ENCODE peak calls at places on chromosomes 13 and 19, in five cellular contexts. One of them, this sample, is unnamed.

GRCh38 chr13:89061821-89062220 is 1390.7 kb downstream of the SLITRK5 start:
- DNase-seq in IMR-90: no peak
- DNase-seq in tibial artery: no peak
- DNase-seq in A673: no peak
- DNase-seq in heart left ventricle: no peak
- DNase-seq in this sample: no peak

GRCh38 chr13:73532582-73532981 is 473.8 kb downstream of the KLF5 start:
- DNase-seq in IMR-90: no peak
- DNase-seq in tibial artery: no peak
- DNase-seq in A673: no peak
- DNase-seq in heart left ventricle: no peak
- DNase-seq in this sample: no peak

GRCh38 chr19:11693505-11694499 is 44.9 kb downstream of the ZNF823 start:
- DNase-seq in IMR-90: peak
- DNase-seq in tibial artery: no peak
- DNase-seq in A673: peak
- DNase-seq in heart left ventricle: no peak
- DNase-seq in this sample: peak

GRCh38 chr19:12015015-12015752 is 20.3 kb downstream of the ZNF433 start:
- DNase-seq in IMR-90: no peak
- DNase-seq in tibial artery: no peak
- DNase-seq in A673: no peak
- DNase-seq in heart left ventricle: no peak
- DNase-seq in this sample: no peak

GRCh38 chr19:19371056-19371455 is 34.4 kb upstream of the GATAD2A start:
- DNase-seq in IMR-90: no peak
- DNase-seq in tibial artery: no peak
- DNase-seq in A673: no peak
- DNase-seq in heart left ventricle: peak
- DNase-seq in this sample: peak

GRCh38 chr19:574658-575526 is 2.5 kb downstream of the BSG start:
- DNase-seq in IMR-90: peak
- DNase-seq in tibial artery: no peak
- DNase-seq in A673: no peak
- DNase-seq in heart left ventricle: peak
- DNase-seq in this sample: peak

GRCh38 chr13:27962982-27963381 is 6.1 kb downstream of the CDX2 start:
- DNase-seq in IMR-90: no peak
- DNase-seq in tibial artery: no peak
- DNase-seq in A673: no peak
- DNase-seq in heart left ventricle: no peak
- DNase-seq in this sample: no peak

GRCh38 chr13:66574606-66575005 is 655.5 kb downstream of the PCDH9 start:
- DNase-seq in IMR-90: peak
- DNase-seq in tibial artery: no peak
- DNase-seq in A673: no peak
- DNase-seq in heart left ventricle: no peak
- DNase-seq in this sample: no peak

GRCh38 chr19:53810187-53810546 is 13.9 kb downstream of the NLRP12 start:
- DNase-seq in IMR-90: no peak
- DNase-seq in tibial artery: no peak
- DNase-seq in A673: no peak
- DNase-seq in heart left ventricle: no peak
- DNase-seq in this sample: no peak

GRCh38 chr13:51317262-51317661 is 22.2 kb upstream of the SERPINE3 start:
- DNase-seq in IMR-90: peak
- DNase-seq in tibial artery: no peak
- DNase-seq in A673: no peak
- DNase-seq in heart left ventricle: no peak
- DNase-seq in this sample: no peak

GRCh38 chr13:60931858-60932546 is 483.6 kb downstream of the PCDH20 start:
- DNase-seq in IMR-90: no peak
- DNase-seq in tibial artery: no peak
- DNase-seq in A673: no peak
- DNase-seq in heart left ventricle: no peak
- DNase-seq in this sample: peak

GRCh38 chr13:25966086-25966485 is 85.7 kb downstream of the SHISA2 start:
- DNase-seq in IMR-90: no peak
- DNase-seq in tibial artery: no peak
- DNase-seq in A673: no peak
- DNase-seq in heart left ventricle: no peak
- DNase-seq in this sample: no peak

GRCh38 chr19:38070573-38070972 is 153.4 kb downstream of the DPF1 start:
- DNase-seq in IMR-90: peak
- DNase-seq in tibial artery: no peak
- DNase-seq in A673: no peak
- DNase-seq in heart left ventricle: no peak
- DNase-seq in this sample: peak

GRCh38 chr19:30854661-30855060 is 482.5 kb downstream of the ZNF536 start:
- DNase-seq in IMR-90: no peak
- DNase-seq in tibial artery: no peak
- DNase-seq in A673: no peak
- DNase-seq in heart left ventricle: no peak
- DNase-seq in this sample: no peak

GRCh38 chr13:33264620-33264978 is 21.0 kb downstream of the STARD13 start:
- DNase-seq in IMR-90: no peak
- DNase-seq in tibial artery: no peak
- DNase-seq in A673: no peak
- DNase-seq in heart left ventricle: no peak
- DNase-seq in this sample: no peak

GRCh38 chr13:24627864-24628418 is 52.3 kb upstream of the ATP12A start:
- DNase-seq in IMR-90: no peak
- DNase-seq in tibial artery: no peak
- DNase-seq in A673: peak
- DNase-seq in heart left ventricle: no peak
- DNase-seq in this sample: no peak

GRCh38 chr19:13689050-13689449 is 75.3 kb upstream of the MRI1 start:
- DNase-seq in IMR-90: peak
- DNase-seq in tibial artery: no peak
- DNase-seq in A673: peak
- DNase-seq in heart left ventricle: no peak
- DNase-seq in this sample: no peak

GRCh38 chr19:11767633-11768133 is 883 bp downstream of the ZNF441 start:
- DNase-seq in IMR-90: peak
- DNase-seq in tibial artery: peak
- DNase-seq in A673: peak
- DNase-seq in heart left ventricle: peak
- DNase-seq in this sample: peak

GRCh38 chr19:5497297-5497696 is 42.1 kb downstream of the ZNRF4 start:
- DNase-seq in IMR-90: no peak
- DNase-seq in tibial artery: no peak
- DNase-seq in A673: no peak
- DNase-seq in heart left ventricle: no peak
- DNase-seq in this sample: no peak

GRCh38 chr19:55419624-55420236 is 12.1 kb upstream of the UBE2S start:
- DNase-seq in IMR-90: no peak
- DNase-seq in tibial artery: no peak
- DNase-seq in A673: no peak
- DNase-seq in heart left ventricle: no peak
- DNase-seq in this sample: no peak

GRCh38 chr19:55419089-55419488 is 11.5 kb upstream of the UBE2S start:
- DNase-seq in IMR-90: no peak
- DNase-seq in tibial artery: no peak
- DNase-seq in A673: no peak
- DNase-seq in heart left ventricle: no peak
- DNase-seq in this sample: no peak

GRCh38 chr19:55423225-55423967 is 15.8 kb upstream of the UBE2S start:
- DNase-seq in IMR-90: no peak
- DNase-seq in tibial artery: no peak
- DNase-seq in A673: no peak
- DNase-seq in heart left ventricle: no peak
- DNase-seq in this sample: peak

DNA sequence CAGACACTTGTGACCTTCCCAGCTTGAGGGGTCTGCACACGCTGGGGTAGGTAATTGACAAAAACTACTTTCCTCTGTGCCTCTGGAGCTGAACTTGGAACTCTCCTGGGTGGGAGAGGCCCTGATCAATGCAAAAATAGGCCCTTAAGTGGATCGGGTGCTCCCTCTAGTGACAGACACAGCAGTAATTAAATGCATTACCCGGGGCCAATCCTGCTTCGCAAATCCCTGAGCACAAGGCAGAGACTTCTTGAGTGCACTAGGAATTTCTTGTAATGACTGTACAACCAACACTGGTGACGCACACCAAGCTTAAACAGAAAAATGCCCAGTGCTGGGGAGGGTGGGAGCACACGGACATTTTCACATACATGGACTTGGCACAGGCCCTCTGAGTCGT is 10.6 kb upstream of the UBE2S start:
- DNase-seq in IMR-90: peak
- DNase-seq in tibial artery: no peak
- DNase-seq in A673: peak
- DNase-seq in heart left ventricle: no peak
- DNase-seq in this sample: peak
- TF ChIP-seq CTCF in IMR-90: peak
- TF ChIP-seq CTCF in tibial artery: peak
- TF ChIP-seq CTCF in A673: peak
- TF ChIP-seq CTCF in heart left ventricle: peak
- TF ChIP-seq CTCF in this sample: peak

DNA sequence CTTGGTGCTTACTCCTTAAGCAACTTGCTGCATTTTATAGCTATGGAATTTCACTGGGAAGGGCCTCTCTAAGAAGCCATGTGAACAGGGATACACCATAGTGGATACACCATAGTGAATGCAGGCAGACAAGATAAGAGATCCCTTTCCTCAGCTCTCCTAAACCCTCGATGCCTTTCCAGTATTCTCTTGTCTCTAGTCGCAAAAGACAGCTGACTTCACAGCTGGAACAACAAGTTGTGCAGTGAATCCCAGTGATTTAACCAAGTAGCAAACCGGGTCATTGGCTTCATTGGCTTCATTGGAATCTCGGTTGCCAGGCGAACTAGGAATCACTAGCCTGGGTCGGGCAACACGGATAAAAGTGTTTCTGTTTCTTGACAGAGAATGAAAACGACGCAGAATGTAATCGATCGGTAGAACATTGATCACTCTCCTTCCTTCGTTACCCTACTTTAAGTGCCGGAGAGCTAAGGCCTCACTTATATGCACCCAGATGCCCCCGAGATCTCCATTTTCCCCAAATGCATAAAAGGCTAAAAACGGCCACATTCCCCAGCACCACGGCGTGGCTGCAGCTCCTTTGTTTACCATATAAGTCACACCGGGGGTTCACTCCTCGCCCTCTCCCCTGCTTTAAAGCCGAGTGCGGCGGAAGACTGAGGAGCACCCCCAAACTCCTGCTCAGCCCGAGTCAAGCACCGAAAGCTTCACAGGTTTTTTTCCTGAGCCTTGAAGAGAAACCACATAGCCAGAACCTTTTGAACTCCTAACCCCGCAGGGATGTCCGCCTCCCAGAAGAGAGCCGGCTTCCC is 674 bp downstream of the TRPC4 start:
- DNase-seq in IMR-90: peak
- DNase-seq in tibial artery: peak
- DNase-seq in A673: peak
- DNase-seq in heart left ventricle: no peak
- DNase-seq in this sample: no peak
- H3K4me3 ChIP-seq in IMR-90: peak
- H3K4me3 ChIP-seq in tibial artery: peak
- H3K4me3 ChIP-seq in A673: peak
- H3K4me3 ChIP-seq in heart left ventricle: peak
- H3K4me3 ChIP-seq in this sample: peak

GRCh38 chr13:21674271-21675009 is 3.6 kb downstream of the FGF9 start:
- DNase-seq in IMR-90: no peak
- DNase-seq in tibial artery: no peak
- DNase-seq in A673: no peak
- DNase-seq in heart left ventricle: no peak
- DNase-seq in this sample: no peak

GRCh38 chr13:21670883-21671792 is at the start of gene FGF9:
- DNase-seq in IMR-90: peak
- DNase-seq in tibial artery: peak
- DNase-seq in A673: peak
- DNase-seq in heart left ventricle: peak
- DNase-seq in this sample: peak

GRCh38 chr13:21673592-21674270 is 2.9 kb downstream of the FGF9 start:
- DNase-seq in IMR-90: peak
- DNase-seq in tibial artery: no peak
- DNase-seq in A673: peak
- DNase-seq in heart left ventricle: peak
- DNase-seq in this sample: peak

GRCh38 chr13:21671793-21672680 is 1.2 kb downstream of the FGF9 start:
- DNase-seq in IMR-90: no peak
- DNase-seq in tibial artery: no peak
- DNase-seq in A673: no peak
- DNase-seq in heart left ventricle: no peak
- DNase-seq in this sample: no peak

GRCh38 chr13:21672811-21673591 is 2.1 kb downstream of the FGF9 start:
- DNase-seq in IMR-90: no peak
- DNase-seq in tibial artery: no peak
- DNase-seq in A673: no peak
- DNase-seq in heart left ventricle: no peak
- DNase-seq in this sample: no peak
- TF ChIP-seq CTCF in IMR-90: no peak
- TF ChIP-seq CTCF in tibial artery: no peak
- TF ChIP-seq CTCF in A673: no peak
- TF ChIP-seq CTCF in heart left ventricle: no peak
- TF ChIP-seq CTCF in this sample: no peak

DNA sequence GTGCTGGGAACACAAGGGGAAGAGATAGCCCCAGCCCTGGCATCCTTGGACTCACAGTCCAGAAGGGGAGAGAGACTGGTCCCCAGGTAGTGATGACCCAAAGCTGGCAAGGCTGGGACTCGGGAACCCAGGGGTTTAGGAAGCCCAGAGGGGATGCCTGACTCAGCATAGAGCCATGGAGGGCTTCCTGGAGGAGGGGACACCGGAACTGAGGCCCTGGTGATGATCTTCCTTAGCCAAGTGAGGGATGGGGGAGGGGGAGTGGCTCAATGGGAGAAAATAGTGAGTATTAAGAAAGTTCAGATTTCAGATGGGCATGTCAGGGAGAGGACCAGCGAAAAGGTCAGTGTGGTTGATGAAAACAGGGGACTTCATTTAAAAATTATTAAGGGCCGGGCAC is 26.8 kb downstream of the EXOC3L2 start:
- DNase-seq in IMR-90: no peak
- DNase-seq in tibial artery: no peak
- DNase-seq in A673: no peak
- DNase-seq in heart left ventricle: no peak
- DNase-seq in this sample: no peak
- H3K4me3 ChIP-seq in IMR-90: no peak
- H3K4me3 ChIP-seq in tibial artery: no peak
- H3K4me3 ChIP-seq in A673: no peak
- H3K4me3 ChIP-seq in heart left ventricle: no peak
- H3K4me3 ChIP-seq in this sample: no peak